ENCODE peak calls at places on chromosomes 7 and 10, in five cellular contexts. One of them, this sample, is unnamed.

GRCh38 chr10:122499012-122499411 is 37.7 kb downstream of the HTRA1 start:
- DNase-seq in H1: no peak
- DNase-seq in K562: no peak
- DNase-seq in A549: no peak
- DNase-seq in WTC11: no peak
- DNase-seq in this sample: no peak

GRCh38 chr7:142496545-142496991 is 238.7 kb upstream of the PRSS58 start:
- DNase-seq in H1: no peak
- DNase-seq in K562: peak
- DNase-seq in A549: peak
- DNase-seq in WTC11: no peak
- DNase-seq in this sample: peak

GRCh38 chr7:29102554-29103151 is 43.7 kb downstream of the CPVL start:
- DNase-seq in H1: peak
- DNase-seq in WTC11: peak
- DNase-seq in A549: peak
- DNase-seq in K562: peak
- DNase-seq in this sample: peak

GRCh38 chr10:106582291-106582690 is 582.2 kb downstream of the SORCS1 start:
- DNase-seq in H1: no peak
- DNase-seq in A549: peak
- DNase-seq in K562: no peak
- DNase-seq in WTC11: no peak
- DNase-seq in this sample: no peak

GRCh38 chr10:69096045-69096444 is 8.1 kb downstream of the SRGN start:
- DNase-seq in K562: no peak
- DNase-seq in A549: no peak
- DNase-seq in H1: no peak
- DNase-seq in WTC11: no peak
- DNase-seq in this sample: no peak

GRCh38 chr7:130989006-130989795 is 255.2 kb upstream of the KLF14 start:
- DNase-seq in WTC11: no peak
- DNase-seq in A549: no peak
- DNase-seq in K562: no peak
- DNase-seq in H1: no peak
- DNase-seq in this sample: no peak

GRCh38 chr10:132570771-132571564 is 33.4 kb downstream of the INPP5A start:
- DNase-seq in A549: no peak
- DNase-seq in WTC11: peak
- DNase-seq in H1: no peak
- DNase-seq in K562: no peak
- DNase-seq in this sample: no peak

GRCh38 chr10:79418274-79418673 is 27.1 kb downstream of the ZCCHC24 start:
- DNase-seq in WTC11: no peak
- DNase-seq in K562: no peak
- DNase-seq in H1: no peak
- DNase-seq in A549: no peak
- DNase-seq in this sample: no peak

GRCh38 chr10:76051007-76051936 is 619.8 kb downstream of the LRMDA start:
- DNase-seq in A549: no peak
- DNase-seq in H1: no peak
- DNase-seq in WTC11: no peak
- DNase-seq in K562: no peak
- DNase-seq in this sample: no peak

GRCh38 chr7:99137418-99138180 is 6.3 kb downstream of the SMURF1 start:
- DNase-seq in A549: peak
- DNase-seq in H1: no peak
- DNase-seq in K562: no peak
- DNase-seq in WTC11: peak
- DNase-seq in this sample: no peak

DNA sequence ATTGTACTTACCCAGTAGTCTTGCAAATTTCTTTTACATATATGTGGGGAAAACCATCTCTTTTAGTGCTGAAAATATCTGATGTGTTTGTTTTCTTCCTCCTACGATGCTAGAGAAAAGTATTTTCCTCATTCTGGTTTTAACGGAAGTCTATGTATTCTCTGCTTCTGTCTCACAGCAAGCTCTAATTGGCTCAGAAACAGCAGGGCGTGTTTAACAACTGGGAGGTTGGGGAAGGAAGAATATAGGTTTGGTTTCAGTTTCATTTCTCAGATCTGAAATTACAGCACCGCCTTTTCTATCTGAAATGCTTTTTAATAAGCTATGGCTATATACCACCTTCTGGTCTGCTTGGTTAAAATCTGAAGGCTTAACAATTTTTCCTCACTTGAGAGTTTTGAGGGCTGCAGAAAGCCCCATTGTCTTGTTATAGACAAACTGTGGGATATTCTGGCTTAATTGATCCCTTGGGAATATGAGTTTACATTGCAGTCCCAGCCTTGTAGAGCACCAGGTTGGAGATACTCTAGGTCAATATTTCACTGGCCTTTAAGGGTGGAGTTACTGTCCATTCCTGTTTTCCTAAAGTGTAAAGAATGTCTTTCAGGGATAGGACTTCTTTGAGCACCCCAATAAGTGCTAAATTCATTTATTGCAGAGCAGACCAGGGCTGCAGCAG is at the start of gene SAMD9:
- DNase-seq in WTC11: no peak
- DNase-seq in H1: no peak
- DNase-seq in K562: peak
- DNase-seq in A549: peak
- DNase-seq in this sample: peak
- TF ChIP-seq JUN in WTC11: no peak
- TF ChIP-seq JUN in H1: no peak
- TF ChIP-seq JUN in K562: no peak
- TF ChIP-seq JUN in A549: no peak
- TF ChIP-seq JUN in this sample: no peak

DNA sequence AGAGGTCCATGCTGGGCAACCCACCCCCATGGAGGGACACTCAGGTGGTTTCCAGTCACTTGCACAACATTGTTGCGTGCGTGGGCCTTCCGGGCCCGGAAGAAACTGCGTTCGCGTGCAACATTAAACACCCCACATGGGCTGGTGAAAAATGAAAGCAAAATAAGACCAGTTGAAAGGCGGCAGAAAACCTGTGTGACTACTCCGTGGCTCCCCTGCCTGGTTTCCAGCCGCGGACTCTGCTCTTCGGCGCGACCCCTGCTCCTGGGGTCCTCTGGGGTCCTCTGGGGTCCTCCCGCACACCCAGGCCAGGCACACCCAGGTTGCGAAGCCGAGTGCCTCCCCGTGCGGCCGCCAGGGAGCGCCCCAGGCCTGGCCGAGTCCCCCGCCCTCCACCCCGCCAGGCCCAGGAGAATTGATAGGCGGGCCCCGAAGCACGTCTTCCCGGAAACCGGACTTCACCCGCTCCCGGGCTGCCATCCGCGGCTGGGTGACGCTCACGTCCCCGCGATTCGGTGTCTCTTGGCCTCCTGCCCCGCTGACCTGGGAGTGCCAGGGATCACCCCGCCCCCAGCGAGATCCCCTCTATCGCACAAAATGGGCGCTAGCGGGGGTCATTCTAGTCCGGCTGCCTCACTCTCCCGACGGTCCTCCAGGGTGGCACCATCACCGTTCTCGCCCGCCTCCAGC is 1.9 kb upstream of the SH2D4B start:
- DNase-seq in WTC11: peak
- DNase-seq in A549: peak
- DNase-seq in H1: peak
- DNase-seq in K562: peak
- DNase-seq in this sample: peak
- TF ChIP-seq JUN in WTC11: no peak
- TF ChIP-seq JUN in A549: no peak
- TF ChIP-seq JUN in H1: no peak
- TF ChIP-seq JUN in K562: no peak
- TF ChIP-seq JUN in this sample: no peak

GRCh38 chr7:55181774-55182173 is 163.0 kb downstream of the EGFR start:
- DNase-seq in A549: no peak
- DNase-seq in WTC11: no peak
- DNase-seq in K562: no peak
- DNase-seq in H1: no peak
- DNase-seq in this sample: no peak

GRCh38 chr7:55179897-55180682 is 161.3 kb downstream of the EGFR start:
- DNase-seq in H1: no peak
- DNase-seq in K562: no peak
- DNase-seq in WTC11: no peak
- DNase-seq in A549: no peak
- DNase-seq in this sample: no peak

GRCh38 chr7:55178863-55179773 is 160.3 kb downstream of the EGFR start:
- DNase-seq in WTC11: no peak
- DNase-seq in A549: no peak
- DNase-seq in K562: no peak
- DNase-seq in H1: no peak
- DNase-seq in this sample: no peak

GRCh38 chr7:55178292-55178862 is 159.6 kb downstream of the EGFR start:
- DNase-seq in H1: no peak
- DNase-seq in A549: no peak
- DNase-seq in K562: no peak
- DNase-seq in WTC11: no peak
- DNase-seq in this sample: no peak

GRCh38 chr7:55180821-55181542 is 162.2 kb downstream of the EGFR start:
- DNase-seq in A549: no peak
- DNase-seq in H1: no peak
- DNase-seq in K562: no peak
- DNase-seq in WTC11: no peak
- DNase-seq in this sample: no peak
- TF ChIP-seq JUN in A549: no peak
- TF ChIP-seq JUN in H1: no peak
- TF ChIP-seq JUN in K562: no peak
- TF ChIP-seq JUN in WTC11: no peak
- TF ChIP-seq JUN in this sample: no peak

GRCh38 chr10:86259901-86260562 is 106.6 kb downstream of the GRID1 start:
- DNase-seq in H1: peak
- DNase-seq in A549: no peak
- DNase-seq in WTC11: no peak
- DNase-seq in K562: no peak
- DNase-seq in this sample: no peak
- TF ChIP-seq JUN in H1: no peak
- TF ChIP-seq JUN in A549: no peak
- TF ChIP-seq JUN in WTC11: no peak
- TF ChIP-seq JUN in K562: no peak
- TF ChIP-seq JUN in this sample: no peak

GRCh38 chr7:918118-918425 is 36.4 kb downstream of the ADAP1 start:
- DNase-seq in A549: no peak
- DNase-seq in WTC11: peak
- DNase-seq in H1: no peak
- DNase-seq in K562: no peak
- DNase-seq in this sample: no peak
- TF ChIP-seq JUN in A549: no peak
- TF ChIP-seq JUN in WTC11: no peak
- TF ChIP-seq JUN in H1: no peak
- TF ChIP-seq JUN in K562: no peak
- TF ChIP-seq JUN in this sample: no peak

DNA sequence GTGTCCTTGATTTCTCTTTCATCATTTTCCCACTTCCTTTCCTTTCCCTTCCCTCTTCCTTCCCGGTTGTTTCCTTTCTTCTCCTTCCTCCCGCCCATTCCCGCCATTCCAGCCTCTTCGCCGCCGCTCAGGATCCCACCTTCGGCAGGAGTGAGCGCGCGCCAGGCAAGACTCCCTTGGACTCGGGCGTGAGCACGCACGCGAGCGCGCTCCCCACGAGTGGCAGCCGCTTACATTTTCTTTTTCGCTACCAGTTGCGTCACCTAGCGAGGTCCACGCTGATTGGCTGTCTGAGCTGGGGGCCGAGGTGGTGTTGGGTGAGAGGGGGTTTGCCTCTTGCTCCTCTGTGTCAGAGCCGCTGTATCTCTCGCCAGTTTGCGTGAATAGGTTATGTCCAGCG is 11.8 kb downstream of the ZAN start:
- DNase-seq in A549: no peak
- DNase-seq in H1: no peak
- DNase-seq in K562: peak
- DNase-seq in WTC11: peak
- DNase-seq in this sample: peak
- TF ChIP-seq JUN in A549: no peak
- TF ChIP-seq JUN in H1: no peak
- TF ChIP-seq JUN in K562: no peak
- TF ChIP-seq JUN in WTC11: no peak
- TF ChIP-seq JUN in this sample: no peak

GRCh38 chr10:63143984-63144383 is 10.9 kb downstream of the NRBF2 start:
- DNase-seq in K562: no peak
- DNase-seq in WTC11: no peak
- DNase-seq in H1: no peak
- DNase-seq in A549: no peak
- DNase-seq in this sample: no peak
- TF ChIP-seq JUN in K562: no peak
- TF ChIP-seq JUN in WTC11: no peak
- TF ChIP-seq JUN in H1: no peak
- TF ChIP-seq JUN in A549: no peak
- TF ChIP-seq JUN in this sample: no peak

GRCh38 chr10:17227367-17228080 is 517 bp upstream of the VIM start:
- DNase-seq in H1: no peak
- DNase-seq in A549: peak
- DNase-seq in K562: no peak
- DNase-seq in WTC11: no peak
- DNase-seq in this sample: peak
- TF ChIP-seq JUN in H1: no peak
- TF ChIP-seq JUN in A549: no peak
- TF ChIP-seq JUN in K562: no peak
- TF ChIP-seq JUN in WTC11: no peak
- TF ChIP-seq JUN in this sample: no peak

DNA sequence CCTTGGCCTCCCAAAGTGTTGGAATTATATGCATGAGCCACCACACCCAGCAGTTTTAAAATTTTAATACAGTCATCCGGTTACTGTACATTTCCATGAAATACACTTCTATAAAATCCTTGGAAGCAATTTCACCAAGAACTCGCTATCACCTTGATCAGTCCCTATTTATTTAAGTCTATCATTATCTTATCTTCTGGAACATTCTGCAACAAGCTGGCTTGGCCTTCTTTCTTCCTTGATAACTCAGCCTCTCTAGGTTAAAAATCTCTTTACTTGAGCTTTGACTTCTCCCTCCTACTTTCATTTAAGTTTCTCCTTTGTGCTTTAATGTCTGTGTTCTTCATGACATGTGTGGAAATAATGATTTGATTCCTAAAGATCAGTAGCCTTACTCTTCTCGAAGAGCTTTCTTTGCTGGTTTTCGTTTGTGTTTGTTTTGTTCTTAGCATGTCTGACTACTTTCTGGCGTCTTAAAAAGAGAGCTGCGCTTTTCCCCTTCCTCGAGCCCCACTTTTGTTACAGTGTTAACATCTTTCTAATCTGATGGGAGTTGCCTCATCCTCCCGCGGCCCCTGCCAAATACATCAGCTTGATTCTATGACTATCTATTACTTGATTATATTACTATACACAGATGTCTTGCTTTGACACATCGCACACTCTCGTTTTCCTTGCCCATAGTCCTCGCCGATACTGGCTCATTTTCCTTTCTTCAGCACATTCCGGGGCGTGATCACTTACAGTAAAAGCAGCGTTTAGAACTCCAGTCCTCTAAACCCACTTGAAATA is 11.1 kb upstream of the CALML5 start:
- DNase-seq in K562: no peak
- DNase-seq in H1: no peak
- DNase-seq in A549: no peak
- DNase-seq in WTC11: no peak
- DNase-seq in this sample: no peak
- TF ChIP-seq JUN in K562: no peak
- TF ChIP-seq JUN in H1: no peak
- TF ChIP-seq JUN in A549: no peak
- TF ChIP-seq JUN in WTC11: no peak
- TF ChIP-seq JUN in this sample: no peak

GRCh38 chr7:132162745-132163144 is 413.5 kb downstream of the PLXNA4 start:
- DNase-seq in A549: no peak
- DNase-seq in H1: no peak
- DNase-seq in WTC11: peak
- DNase-seq in K562: no peak
- DNase-seq in this sample: no peak
- TF ChIP-seq JUN in A549: no peak
- TF ChIP-seq JUN in H1: no peak
- TF ChIP-seq JUN in WTC11: no peak
- TF ChIP-seq JUN in K562: no peak
- TF ChIP-seq JUN in this sample: no peak